ENCODE peak calls at places on chromosomes 11 and 22, in seven cellular contexts. M, B, E, T, S, Y and C are unnamed samples.
A peak's percentile ranks its signal among the peaks of the same experiment; 100 is the strongest.

GRCh38 chr22:39174498-39175120 is 22.1 kb upstream of the CBX7 start:
- DNase-seq in E (no peak), Y (peak; percentile 100), M (peak; percentile 93), S (no peak), T (peak; percentile 73), B (no peak), C (no peak)

GRCh38 chr11:125925804-125926203 is 20.0 kb upstream of the VSIG10L2 start:
- DNase-seq in T (no peak), M (no peak), E (no peak), S (no peak), Y (no peak), B (no peak), C (no peak)

GRCh38 chr11:7418061-7418460 is 67.2 kb upstream of the OLFML1 start:
- DNase-seq in Y (no peak), B (no peak), T (no peak), M (no peak), S (no peak), E (no peak), C (no peak)

GRCh38 chr11:119712459-119713360 is 16.3 kb downstream of the NECTIN1 start:
- DNase-seq in S (no peak), Y (no peak), E (no peak), M (no peak), B (no peak), T (no peak), C (no peak)

GRCh38 chr11:47394322-47395224 is 13.8 kb upstream of the SLC39A13 start:
- DNase-seq in T (no peak), M (peak; percentile 38), B (peak; percentile 89), E (no peak), Y (no peak), S (peak; percentile 64), C (peak; percentile 91)

GRCh38 chr11:18590573-18590972 is 2.0 kb upstream of the UEVLD start:
- DNase-seq in B (no peak), S (no peak), T (no peak), E (no peak), Y (no peak), M (no peak), C (no peak)

GRCh38 chr22:29225422-29226090 is 19.9 kb downstream of the EMID1 start:
- DNase-seq in B (no peak), M (no peak), S (no peak), Y (no peak), E (no peak), T (peak; percentile 32), C (peak; percentile 18)

GRCh38 chr11:128767518-128767917 is 73.6 kb downstream of the FLI1 start:
- DNase-seq in E (no peak), M (no peak), S (no peak), Y (no peak), T (no peak), B (no peak), C (no peak)

GRCh38 chr22:49812838-49813237 is 14.8 kb downstream of the BRD1 start:
- DNase-seq in M (no peak), T (no peak), B (no peak), E (no peak), Y (no peak), S (no peak), C (no peak)

GRCh38 chr11:73274722-73275380 is 2.7 kb downstream of the P2RY6 start:
- DNase-seq in T (no peak), B (no peak), E (no peak), Y (no peak), M (no peak), S (no peak), C (no peak)

GRCh38 chr22:24407884-24408283 is 19.5 kb upstream of the ADORA2A start:
- DNase-seq in E (no peak), T (peak; percentile 19), Y (no peak), S (no peak), M (no peak), B (no peak), C (no peak)

GRCh38 chr11:102513869-102514268 is 16.7 kb downstream of the MMP7 start:
- DNase-seq in T (no peak), S (no peak), E (no peak), M (no peak), B (no peak), Y (no peak), C (no peak)

GRCh38 chr11:78766997-78767396 is 192.3 kb upstream of the NARS2 start:
- DNase-seq in Y (no peak), M (no peak), S (no peak), E (no peak), B (no peak), T (no peak), C (no peak)

GRCh38 chr11:130721736-130722135 is 194.5 kb downstream of the SNX19 start:
- DNase-seq in M (no peak), E (no peak), B (no peak), T (no peak), S (no peak), Y (no peak), C (no peak)

GRCh38 chr11:1557904-1558831 is 13.9 kb downstream of the DUSP8 start:
- DNase-seq in Y (no peak), E (no peak), T (no peak), M (no peak), S (no peak), B (peak; percentile 19), C (no peak)

GRCh38 chr11:46628961-46629360 is 11.6 kb downstream of the ATG13 start:
- DNase-seq in E (no peak), S (no peak), T (no peak), M (no peak), B (no peak), Y (no peak), C (no peak)

GRCh38 chr11:4511267-4511666 is 28.8 kb downstream of the OR52K1 start:
- DNase-seq in E (no peak), Y (no peak), T (no peak), B (no peak), M (no peak), S (no peak), C (no peak)

GRCh38 chr11:109658169-109658568 is 236.2 kb downstream of the C11orf87 start:
- DNase-seq in Y (no peak), S (no peak), B (no peak), T (no peak), E (no peak), M (no peak), C (no peak)

DNA sequence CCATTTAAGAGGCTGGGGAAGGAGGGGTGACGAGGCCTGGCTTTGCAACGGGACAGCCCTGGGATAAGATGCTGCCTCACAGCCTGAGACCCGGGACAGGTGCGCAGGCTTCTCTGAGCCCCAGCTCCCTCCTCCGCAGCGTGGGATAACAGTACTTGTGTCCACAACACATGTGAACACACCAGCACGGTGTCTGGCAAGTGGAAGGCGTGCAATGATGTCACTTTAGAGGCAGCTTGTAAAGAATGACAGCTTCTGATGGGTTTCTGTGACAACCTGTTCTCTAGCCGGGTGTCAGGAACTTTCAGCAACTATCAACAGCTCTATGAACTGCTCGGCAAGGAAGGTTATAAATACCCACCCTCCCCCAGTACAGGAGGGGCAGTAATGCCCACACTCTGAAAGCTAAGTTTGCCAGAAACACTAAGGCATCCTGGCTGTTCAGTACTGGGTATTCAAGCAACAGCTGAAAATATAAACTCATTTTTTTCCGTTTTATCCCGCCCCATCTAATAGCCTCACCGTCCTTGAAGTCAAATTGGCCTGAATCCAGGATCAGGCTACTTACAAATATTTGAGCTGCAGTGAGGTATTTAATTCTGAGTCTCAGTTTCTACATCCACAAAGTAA is 59.7 kb downstream of the MYH9 start:
- DNase-seq in Y (no peak), S (no peak), E (no peak), B (no peak), M (no peak), T (no peak), C (no peak)
- TF ChIP-seq POLR2AphosphoS5 in Y (no peak), S (no peak), E (no peak), B (no peak), M (no peak), T (no peak), C (no peak)

GRCh38 chr11:16893456-16894076 is 120.6 kb downstream of the PLEKHA7 start:
- DNase-seq in M (no peak), E (no peak), S (no peak), B (no peak), T (no peak), Y (no peak), C (no peak)

GRCh38 chr11:16897460-16898061 is 116.7 kb downstream of the PLEKHA7 start:
- DNase-seq in E (no peak), Y (peak; percentile 67), T (no peak), M (no peak), S (no peak), B (no peak), C (no peak)

GRCh38 chr11:16896716-16897115 is 117.5 kb downstream of the PLEKHA7 start:
- DNase-seq in E (no peak), Y (no peak), B (no peak), M (no peak), S (no peak), T (no peak), C (no peak)

GRCh38 chr11:16898274-16898985 is 115.8 kb downstream of the PLEKHA7 start:
- DNase-seq in B (no peak), S (no peak), Y (no peak), E (no peak), T (no peak), M (no peak), C (no peak)

DNA sequence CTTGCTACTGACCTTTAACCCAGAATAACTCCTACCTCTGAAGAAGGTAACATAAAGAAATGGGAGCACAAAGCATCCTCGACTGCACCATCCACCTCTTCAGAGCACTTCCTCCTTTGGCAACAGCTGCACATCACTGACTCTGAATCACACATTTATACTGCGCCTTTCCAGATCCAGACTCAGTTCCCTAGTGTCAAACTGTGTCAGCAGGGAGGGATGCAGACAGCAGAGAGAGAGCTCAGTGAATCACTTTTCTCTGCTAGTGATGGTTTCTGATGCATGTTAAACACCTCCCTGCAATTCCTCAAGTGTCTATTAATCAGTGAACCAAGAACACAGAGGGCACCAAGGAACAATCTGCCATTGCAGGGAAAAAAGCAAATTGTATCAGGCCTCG is 118.9 kb downstream of the PLEKHA7 start:
- DNase-seq in B (no peak), Y (no peak), M (no peak), T (no peak), E (no peak), S (no peak), C (no peak)
- TF ChIP-seq TAF1 in B (no peak), Y (no peak), M (no peak), T (no peak), E (no peak), S (no peak), C (no peak)

GRCh38 chr22:26550498-26551033 is 38.3 kb upstream of the TFIP11 start:
- DNase-seq in E (no peak), S (no peak), B (no peak), Y (no peak), M (peak; percentile 17), T (no peak), C (no peak)
- TF ChIP-seq POLR2AphosphoS5 in E (no peak), S (no peak), B (no peak), Y (no peak), M (no peak), T (no peak), C (no peak)

DNA sequence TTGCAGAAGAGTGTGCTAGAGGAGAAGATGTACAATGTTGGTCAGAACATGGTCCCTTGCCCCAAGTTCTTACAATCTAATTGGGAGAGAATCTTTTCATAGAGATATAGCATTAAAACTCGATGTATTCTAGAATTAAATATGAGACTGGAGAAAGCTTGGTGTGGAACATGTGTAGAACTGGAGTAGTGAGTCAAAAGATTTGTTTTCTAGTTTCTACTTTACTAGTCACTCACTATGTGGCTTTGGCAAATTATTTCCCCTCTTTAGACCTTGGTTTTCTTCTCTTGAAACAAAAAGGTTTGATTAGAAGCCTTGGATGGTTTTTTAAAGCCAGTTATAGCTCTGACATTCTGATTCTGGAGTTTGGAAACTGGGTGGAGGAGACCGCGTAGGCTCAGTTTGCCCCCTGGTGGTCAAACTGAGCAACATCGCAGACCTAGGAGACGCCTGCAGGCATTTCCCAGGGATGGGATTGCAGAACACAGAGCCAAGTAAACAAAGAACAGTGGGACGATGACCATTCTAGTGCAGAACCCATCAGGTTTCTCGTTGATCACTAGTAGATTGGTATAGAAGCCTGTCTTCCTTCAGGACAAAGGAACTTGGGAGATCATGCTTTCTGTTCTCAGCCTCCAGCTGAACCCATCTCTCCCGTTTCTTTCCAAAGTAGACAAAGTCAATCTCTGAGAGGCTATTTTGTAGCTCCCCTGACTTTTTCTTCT is 8.5 kb upstream of the CHRDL2 start:
- DNase-seq in T (peak; percentile 74), Y (peak; percentile 46), E (no peak), M (peak; percentile 69), S (peak; percentile 80), B (peak; percentile 45), C (peak; percentile 46)
- TF ChIP-seq TAF1 in T (no peak), Y (no peak), E (no peak), M (no peak), S (no peak), B (no peak), C (no peak)